ENCODE peak calls at places on chromosomes 2 and 18, in five cellular contexts. T is NCI-H446, L is G401, M is left colon, Z is aorta. V is an unnamed sample.

GRCh38 chr18:45378933-45379332 is 236.3 kb upstream of the SLC14A2 start:
- DNase-seq in T (no peak), L (no peak), M (no peak), Z (no peak), V (no peak)

GRCh38 chr2:168920504-168921157 is 19.5 kb downstream of the G6PC2 start:
- DNase-seq in T (peak; percentile 69), L (no peak), M (no peak), Z (no peak), V (no peak)

GRCh38 chr2:128796321-128796720 is 477.7 kb upstream of the HS6ST1 start:
- DNase-seq in T (no peak), L (no peak), M (no peak), Z (no peak), V (no peak)

GRCh38 chr2:44949329-44950151 is 8.0 kb downstream of the SIX3 start:
- DNase-seq in T (no peak), L (no peak), M (no peak), Z (no peak), V (peak; percentile 17)

GRCh38 chr2:46564811-46565241 is 85.5 kb downstream of the TMEM247 start:
- DNase-seq in T (no peak), L (no peak), M (no peak), Z (no peak), V (no peak)

GRCh38 chr2:43887176-43887575 is 48.4 kb downstream of the ABCG8 start:
- DNase-seq in T (peak; percentile 12), L (peak; percentile 55), M (no peak), Z (no peak), V (peak; percentile 17)

GRCh38 chr2:131148426-131148825 is 43.3 kb downstream of the PLEKHB2 start:
- DNase-seq in T (no peak), L (peak; percentile 93), M (no peak), Z (no peak), V (peak; percentile 77)

GRCh38 chr2:16853088-16853487 is 187.5 kb upstream of the CYRIA start:
- DNase-seq in T (no peak), L (no peak), M (no peak), Z (no peak), V (no peak)

GRCh38 chr18:74229891-74230290 is 61.9 kb downstream of the CYB5A start:
- DNase-seq in T (no peak), L (no peak), M (no peak), Z (no peak), V (no peak)

GRCh38 chr18:48913201-48913600 is 37.6 kb downstream of the SMAD7 start:
- DNase-seq in T (no peak), L (no peak), M (no peak), Z (peak; percentile 63), V (no peak)

GRCh38 chr2:196170681-196171247 is 614 bp downstream of the STK17B start:
- DNase-seq in T (no peak), L (no peak), M (no peak), Z (peak; percentile 83), V (no peak)

GRCh38 chr18:47036927-47037605 is 1.6 kb upstream of the ELOA2 start:
- DNase-seq in T (no peak), L (no peak), M (no peak), Z (no peak), V (no peak)

GRCh38 chr2:107064750-107065149 is 178.8 kb upstream of the ST6GAL2 start:
- DNase-seq in T (no peak), L (no peak), M (no peak), Z (no peak), V (no peak)

GRCh38 chr2:205868773-205869333 is 186.6 kb downstream of the NRP2 start:
- DNase-seq in T (no peak), L (no peak), M (no peak), Z (no peak), V (no peak)